ENCODE peak calls at places on chromosomes 1 and 21, in four cellular contexts. One of them, this sample, is unnamed.

GRCh38 chr1:164716992-164717703 is 158.2 kb downstream of the PBX1 start:
- DNase-seq in activated CD8-positive, alpha-beta memory T cell treated with anti-CD3 and anti-CD28 coated beads, Interleukin-2, amount 10 ng/mL, durations not matched to agents 7 days and 5 days: no peak
- DNase-seq in IMR-90: peak
- DNase-seq in cardiac muscle cell: no peak
- DNase-seq in this sample: no peak

GRCh38 chr1:208157769-208158168 is 86.4 kb downstream of the PLXNA2 start:
- DNase-seq in cardiac muscle cell: no peak
- DNase-seq in IMR-90: no peak
- DNase-seq in activated CD8-positive, alpha-beta memory T cell treated with anti-CD3 and anti-CD28 coated beads, Interleukin-2, amount 10 ng/mL, durations not matched to agents 7 days and 5 days: no peak
- DNase-seq in this sample: no peak

GRCh38 chr1:230643887-230644286 is 1.6 kb downstream of the COG2 start:
- DNase-seq in activated CD8-positive, alpha-beta memory T cell treated with anti-CD3 and anti-CD28 coated beads, Interleukin-2, amount 10 ng/mL, durations not matched to agents 7 days and 5 days: peak
- DNase-seq in cardiac muscle cell: peak
- DNase-seq in IMR-90: peak
- DNase-seq in this sample: no peak

GRCh38 chr1:156795787-156796186 is 20.9 kb downstream of the SH2D2A start:
- DNase-seq in activated CD8-positive, alpha-beta memory T cell treated with anti-CD3 and anti-CD28 coated beads, Interleukin-2, amount 10 ng/mL, durations not matched to agents 7 days and 5 days: no peak
- DNase-seq in IMR-90: no peak
- DNase-seq in cardiac muscle cell: no peak
- DNase-seq in this sample: no peak

GRCh38 chr1:112956503-112957132 is 622 bp upstream of the SLC16A1 start:
- DNase-seq in cardiac muscle cell: no peak
- DNase-seq in activated CD8-positive, alpha-beta memory T cell treated with anti-CD3 and anti-CD28 coated beads, Interleukin-2, amount 10 ng/mL, durations not matched to agents 7 days and 5 days: peak
- DNase-seq in IMR-90: no peak
- DNase-seq in this sample: peak

GRCh38 chr21:36852864-36853263 is 113.6 kb downstream of the HLCS start:
- DNase-seq in cardiac muscle cell: no peak
- DNase-seq in activated CD8-positive, alpha-beta memory T cell treated with anti-CD3 and anti-CD28 coated beads, Interleukin-2, amount 10 ng/mL, durations not matched to agents 7 days and 5 days: no peak
- DNase-seq in IMR-90: no peak
- DNase-seq in this sample: no peak

GRCh38 chr1:37323486-37324377 is 150.6 kb upstream of the ZC3H12A start:
- DNase-seq in cardiac muscle cell: peak
- DNase-seq in activated CD8-positive, alpha-beta memory T cell treated with anti-CD3 and anti-CD28 coated beads, Interleukin-2, amount 10 ng/mL, durations not matched to agents 7 days and 5 days: peak
- DNase-seq in IMR-90: peak
- DNase-seq in this sample: peak

GRCh38 chr1:163290025-163290610 is 31.6 kb upstream of the NUF2 start:
- DNase-seq in activated CD8-positive, alpha-beta memory T cell treated with anti-CD3 and anti-CD28 coated beads, Interleukin-2, amount 10 ng/mL, durations not matched to agents 7 days and 5 days: no peak
- DNase-seq in IMR-90: peak
- DNase-seq in cardiac muscle cell: peak
- DNase-seq in this sample: no peak

GRCh38 chr1:198102454-198102791 is 54.4 kb upstream of the NEK7 start:
- DNase-seq in IMR-90: peak
- DNase-seq in cardiac muscle cell: no peak
- DNase-seq in activated CD8-positive, alpha-beta memory T cell treated with anti-CD3 and anti-CD28 coated beads, Interleukin-2, amount 10 ng/mL, durations not matched to agents 7 days and 5 days: peak
- DNase-seq in this sample: no peak

GRCh38 chr1:208939545-208940085 is 643.9 kb upstream of the CAMK1G start:
- DNase-seq in IMR-90: no peak
- DNase-seq in cardiac muscle cell: no peak
- DNase-seq in activated CD8-positive, alpha-beta memory T cell treated with anti-CD3 and anti-CD28 coated beads, Interleukin-2, amount 10 ng/mL, durations not matched to agents 7 days and 5 days: no peak
- DNase-seq in this sample: no peak

GRCh38 chr1:223106856-223107255 is 36.2 kb downstream of the TLR5 start:
- DNase-seq in activated CD8-positive, alpha-beta memory T cell treated with anti-CD3 and anti-CD28 coated beads, Interleukin-2, amount 10 ng/mL, durations not matched to agents 7 days and 5 days: no peak
- DNase-seq in IMR-90: no peak
- DNase-seq in cardiac muscle cell: peak
- DNase-seq in this sample: no peak

GRCh38 chr1:6495540-6496359 is 4.3 kb upstream of the PLEKHG5 start:
- DNase-seq in IMR-90: no peak
- DNase-seq in activated CD8-positive, alpha-beta memory T cell treated with anti-CD3 and anti-CD28 coated beads, Interleukin-2, amount 10 ng/mL, durations not matched to agents 7 days and 5 days: no peak
- DNase-seq in cardiac muscle cell: no peak
- DNase-seq in this sample: no peak

GRCh38 chr1:202034683-202035462 is 24.5 kb downstream of the ELF3 start:
- DNase-seq in activated CD8-positive, alpha-beta memory T cell treated with anti-CD3 and anti-CD28 coated beads, Interleukin-2, amount 10 ng/mL, durations not matched to agents 7 days and 5 days: no peak
- DNase-seq in IMR-90: peak
- DNase-seq in cardiac muscle cell: peak
- DNase-seq in this sample: peak

GRCh38 chr1:6365047-6365446 is 28.5 kb downstream of the ACOT7 start:
- DNase-seq in cardiac muscle cell: no peak
- DNase-seq in activated CD8-positive, alpha-beta memory T cell treated with anti-CD3 and anti-CD28 coated beads, Interleukin-2, amount 10 ng/mL, durations not matched to agents 7 days and 5 days: peak
- DNase-seq in IMR-90: no peak
- DNase-seq in this sample: no peak

GRCh38 chr1:162178432-162178831 is 108.9 kb downstream of the NOS1AP start:
- DNase-seq in activated CD8-positive, alpha-beta memory T cell treated with anti-CD3 and anti-CD28 coated beads, Interleukin-2, amount 10 ng/mL, durations not matched to agents 7 days and 5 days: no peak
- DNase-seq in cardiac muscle cell: no peak
- DNase-seq in IMR-90: no peak
- DNase-seq in this sample: peak

GRCh38 chr1:215476541-215476940 is 90.6 kb upstream of the KCTD3 start:
- DNase-seq in cardiac muscle cell: no peak
- DNase-seq in IMR-90: peak
- DNase-seq in activated CD8-positive, alpha-beta memory T cell treated with anti-CD3 and anti-CD28 coated beads, Interleukin-2, amount 10 ng/mL, durations not matched to agents 7 days and 5 days: no peak
- DNase-seq in this sample: no peak

GRCh38 chr21:21688877-21689276 is 690.7 kb downstream of the NCAM2 start:
- DNase-seq in cardiac muscle cell: peak
- DNase-seq in IMR-90: peak
- DNase-seq in activated CD8-positive, alpha-beta memory T cell treated with anti-CD3 and anti-CD28 coated beads, Interleukin-2, amount 10 ng/mL, durations not matched to agents 7 days and 5 days: no peak
- DNase-seq in this sample: peak

GRCh38 chr1:184031127-184032107 is 6.1 kb downstream of the COLGALT2 start:
- DNase-seq in activated CD8-positive, alpha-beta memory T cell treated with anti-CD3 and anti-CD28 coated beads, Interleukin-2, amount 10 ng/mL, durations not matched to agents 7 days and 5 days: no peak
- DNase-seq in IMR-90: no peak
- DNase-seq in cardiac muscle cell: no peak
- DNase-seq in this sample: no peak

GRCh38 chr1:230303822-230304221 is 122.3 kb downstream of the PGBD5 start:
- DNase-seq in activated CD8-positive, alpha-beta memory T cell treated with anti-CD3 and anti-CD28 coated beads, Interleukin-2, amount 10 ng/mL, durations not matched to agents 7 days and 5 days: no peak
- DNase-seq in cardiac muscle cell: peak
- DNase-seq in IMR-90: peak
- DNase-seq in this sample: no peak

GRCh38 chr1:215104283-215104682 is 21.7 kb downstream of the KCNK2 start:
- DNase-seq in cardiac muscle cell: no peak
- DNase-seq in activated CD8-positive, alpha-beta memory T cell treated with anti-CD3 and anti-CD28 coated beads, Interleukin-2, amount 10 ng/mL, durations not matched to agents 7 days and 5 days: no peak
- DNase-seq in IMR-90: peak
- DNase-seq in this sample: no peak

GRCh38 chr1:92987462-92987861 is 26.2 kb upstream of the DIPK1A start:
- DNase-seq in IMR-90: no peak
- DNase-seq in activated CD8-positive, alpha-beta memory T cell treated with anti-CD3 and anti-CD28 coated beads, Interleukin-2, amount 10 ng/mL, durations not matched to agents 7 days and 5 days: no peak
- DNase-seq in cardiac muscle cell: no peak
- DNase-seq in this sample: no peak

GRCh38 chr1:91601554-91602322 is 101.1 kb downstream of the CDC7 start:
- DNase-seq in activated CD8-positive, alpha-beta memory T cell treated with anti-CD3 and anti-CD28 coated beads, Interleukin-2, amount 10 ng/mL, durations not matched to agents 7 days and 5 days: no peak
- DNase-seq in IMR-90: no peak
- DNase-seq in cardiac muscle cell: no peak
- DNase-seq in this sample: no peak

GRCh38 chr1:192654607-192655389 is 18.9 kb downstream of the RGS13 start:
- DNase-seq in cardiac muscle cell: peak
- DNase-seq in IMR-90: peak
- DNase-seq in activated CD8-positive, alpha-beta memory T cell treated with anti-CD3 and anti-CD28 coated beads, Interleukin-2, amount 10 ng/mL, durations not matched to agents 7 days and 5 days: no peak
- DNase-seq in this sample: no peak

GRCh38 chr21:34878501-34878900 is 170.6 kb downstream of the RUNX1 start:
- DNase-seq in IMR-90: no peak
- DNase-seq in cardiac muscle cell: no peak
- DNase-seq in activated CD8-positive, alpha-beta memory T cell treated with anti-CD3 and anti-CD28 coated beads, Interleukin-2, amount 10 ng/mL, durations not matched to agents 7 days and 5 days: no peak
- DNase-seq in this sample: no peak

GRCh38 chr1:67958472-67958871 is 92.0 kb downstream of the DIRAS3 start:
- DNase-seq in activated CD8-positive, alpha-beta memory T cell treated with anti-CD3 and anti-CD28 coated beads, Interleukin-2, amount 10 ng/mL, durations not matched to agents 7 days and 5 days: no peak
- DNase-seq in cardiac muscle cell: no peak
- DNase-seq in IMR-90: no peak
- DNase-seq in this sample: no peak

GRCh38 chr1:154663656-154664055 is 55.7 kb upstream of the ADAR start:
- DNase-seq in IMR-90: no peak
- DNase-seq in cardiac muscle cell: no peak
- DNase-seq in activated CD8-positive, alpha-beta memory T cell treated with anti-CD3 and anti-CD28 coated beads, Interleukin-2, amount 10 ng/mL, durations not matched to agents 7 days and 5 days: no peak
- DNase-seq in this sample: peak

GRCh38 chr1:152870831-152871730 is 7.0 kb upstream of the SMCP start:
- DNase-seq in IMR-90: peak
- DNase-seq in activated CD8-positive, alpha-beta memory T cell treated with anti-CD3 and anti-CD28 coated beads, Interleukin-2, amount 10 ng/mL, durations not matched to agents 7 days and 5 days: no peak
- DNase-seq in cardiac muscle cell: peak
- DNase-seq in this sample: no peak

GRCh38 chr21:37579356-37579755 is 212.8 kb downstream of the DYRK1A start:
- DNase-seq in cardiac muscle cell: no peak
- DNase-seq in IMR-90: peak
- DNase-seq in activated CD8-positive, alpha-beta memory T cell treated with anti-CD3 and anti-CD28 coated beads, Interleukin-2, amount 10 ng/mL, durations not matched to agents 7 days and 5 days: no peak
- DNase-seq in this sample: no peak

GRCh38 chr1:94773931-94774422 is 46.2 kb upstream of the SLC44A3 start:
- DNase-seq in activated CD8-positive, alpha-beta memory T cell treated with anti-CD3 and anti-CD28 coated beads, Interleukin-2, amount 10 ng/mL, durations not matched to agents 7 days and 5 days: no peak
- DNase-seq in cardiac muscle cell: peak
- DNase-seq in IMR-90: peak
- DNase-seq in this sample: no peak

GRCh38 chr1:87292684-87293493 is 35.8 kb upstream of the LMO4 start:
- DNase-seq in cardiac muscle cell: peak
- DNase-seq in IMR-90: peak
- DNase-seq in activated CD8-positive, alpha-beta memory T cell treated with anti-CD3 and anti-CD28 coated beads, Interleukin-2, amount 10 ng/mL, durations not matched to agents 7 days and 5 days: peak
- DNase-seq in this sample: peak

GRCh38 chr1:46689326-46689725 is 17.7 kb downstream of the TEX38 start:
- DNase-seq in activated CD8-positive, alpha-beta memory T cell treated with anti-CD3 and anti-CD28 coated beads, Interleukin-2, amount 10 ng/mL, durations not matched to agents 7 days and 5 days: no peak
- DNase-seq in cardiac muscle cell: no peak
- DNase-seq in IMR-90: no peak
- DNase-seq in this sample: no peak

GRCh38 chr1:14738235-14738634 is 139.8 kb downstream of the KAZN start:
- DNase-seq in activated CD8-positive, alpha-beta memory T cell treated with anti-CD3 and anti-CD28 coated beads, Interleukin-2, amount 10 ng/mL, durations not matched to agents 7 days and 5 days: no peak
- DNase-seq in IMR-90: no peak
- DNase-seq in cardiac muscle cell: no peak
- DNase-seq in this sample: no peak

GRCh38 chr1:161021168-161021958 is 411 bp upstream of the F11R start:
- DNase-seq in activated CD8-positive, alpha-beta memory T cell treated with anti-CD3 and anti-CD28 coated beads, Interleukin-2, amount 10 ng/mL, durations not matched to agents 7 days and 5 days: peak
- DNase-seq in cardiac muscle cell: peak
- DNase-seq in IMR-90: peak
- DNase-seq in this sample: peak

GRCh38 chr21:38244885-38245869 is 11.6 kb upstream of the KCNJ15 start:
- DNase-seq in cardiac muscle cell: peak
- DNase-seq in activated CD8-positive, alpha-beta memory T cell treated with anti-CD3 and anti-CD28 coated beads, Interleukin-2, amount 10 ng/mL, durations not matched to agents 7 days and 5 days: peak
- DNase-seq in IMR-90: peak
- DNase-seq in this sample: no peak

GRCh38 chr1:58755468-58755872 is 28.4 kb downstream of the JUN start:
- DNase-seq in cardiac muscle cell: peak
- DNase-seq in activated CD8-positive, alpha-beta memory T cell treated with anti-CD3 and anti-CD28 coated beads, Interleukin-2, amount 10 ng/mL, durations not matched to agents 7 days and 5 days: peak
- DNase-seq in IMR-90: peak
- DNase-seq in this sample: no peak

GRCh38 chr1:113809651-113810602 is 2.3 kb downstream of the RSBN1 start:
- DNase-seq in IMR-90: peak
- DNase-seq in activated CD8-positive, alpha-beta memory T cell treated with anti-CD3 and anti-CD28 coated beads, Interleukin-2, amount 10 ng/mL, durations not matched to agents 7 days and 5 days: no peak
- DNase-seq in cardiac muscle cell: no peak
- DNase-seq in this sample: no peak

GRCh38 chr1:225691861-225692516 is 39.1 kb upstream of the ENAH start:
- DNase-seq in IMR-90: peak
- DNase-seq in cardiac muscle cell: peak
- DNase-seq in activated CD8-positive, alpha-beta memory T cell treated with anti-CD3 and anti-CD28 coated beads, Interleukin-2, amount 10 ng/mL, durations not matched to agents 7 days and 5 days: no peak
- DNase-seq in this sample: no peak

GRCh38 chr1:165235158-165235776 is 121.2 kb downstream of the LMX1A start:
- DNase-seq in activated CD8-positive, alpha-beta memory T cell treated with anti-CD3 and anti-CD28 coated beads, Interleukin-2, amount 10 ng/mL, durations not matched to agents 7 days and 5 days: no peak
- DNase-seq in cardiac muscle cell: no peak
- DNase-seq in IMR-90: no peak
- DNase-seq in this sample: peak